ENCODE peak calls at places on chromosome 9, in six cellular contexts. Q is HepG2, Y is GM12878, X is K562, I is upper lobe of left lung, C is A549. H is an unnamed sample.

GRCh38 chr9:115883467-115884329 is 269.9 kb upstream of the PAPPA start:
- ATAC-seq in Y (peak), I (peak), Q (peak), C (peak), X (no peak), H (no peak)

GRCh38 chr9:112021742-112022141 is 125.1 kb downstream of the UGCG start:
- ATAC-seq in I (no peak), Q (peak), X (no peak), Y (peak), C (peak), H (no peak)

GRCh38 chr9:108416321-108416720 is 439.5 kb downstream of the ACTL7B start:
- ATAC-seq in X (no peak), C (no peak), Q (peak), I (no peak), Y (no peak), H (no peak)

GRCh38 chr9:33117816-33118215 is 41.3 kb upstream of the SMU1 start:
- ATAC-seq in I (peak), X (no peak), C (no peak), Y (no peak), Q (no peak), H (no peak)

GRCh38 chr9:127809562-127810377 is 7.1 kb downstream of the FPGS start:
- ATAC-seq in Q (no peak), X (peak), Y (peak), I (peak), C (peak), H (no peak)

GRCh38 chr9:123322771-123323481 is 33.1 kb upstream of the CRB2 start:
- ATAC-seq in C (no peak), I (no peak), Q (no peak), Y (peak), X (no peak), H (no peak)

GRCh38 chr9:2271426-2271825 is 256.3 kb downstream of the SMARCA2 start:
- ATAC-seq in C (peak), Y (peak), X (peak), I (peak), Q (no peak), H (no peak)

GRCh38 chr9:97768731-97769130 is 71.6 kb upstream of the XPA start:
- ATAC-seq in I (no peak), C (no peak), X (no peak), Y (no peak), Q (no peak), H (no peak)

GRCh38 chr9:109422641-109423040 is 75.5 kb downstream of the PTPN3 start:
- ATAC-seq in I (no peak), C (no peak), X (no peak), Y (peak), Q (no peak), H (no peak)

GRCh38 chr9:105205787-105206511 is 38.5 kb upstream of the SLC44A1 start:
- ATAC-seq in Q (no peak), C (peak), Y (no peak), I (peak), X (no peak), H (peak)

GRCh38 chr9:11356101-11356500 is 743.3 kb upstream of the PTPRD start:
- ATAC-seq in Q (no peak), Y (no peak), X (no peak), C (no peak), I (no peak), H (no peak)
- TF ChIP-seq EP300 in Q (no peak), Y (no peak), X (no peak), C (no peak), I (no peak), H (no peak)

DNA sequence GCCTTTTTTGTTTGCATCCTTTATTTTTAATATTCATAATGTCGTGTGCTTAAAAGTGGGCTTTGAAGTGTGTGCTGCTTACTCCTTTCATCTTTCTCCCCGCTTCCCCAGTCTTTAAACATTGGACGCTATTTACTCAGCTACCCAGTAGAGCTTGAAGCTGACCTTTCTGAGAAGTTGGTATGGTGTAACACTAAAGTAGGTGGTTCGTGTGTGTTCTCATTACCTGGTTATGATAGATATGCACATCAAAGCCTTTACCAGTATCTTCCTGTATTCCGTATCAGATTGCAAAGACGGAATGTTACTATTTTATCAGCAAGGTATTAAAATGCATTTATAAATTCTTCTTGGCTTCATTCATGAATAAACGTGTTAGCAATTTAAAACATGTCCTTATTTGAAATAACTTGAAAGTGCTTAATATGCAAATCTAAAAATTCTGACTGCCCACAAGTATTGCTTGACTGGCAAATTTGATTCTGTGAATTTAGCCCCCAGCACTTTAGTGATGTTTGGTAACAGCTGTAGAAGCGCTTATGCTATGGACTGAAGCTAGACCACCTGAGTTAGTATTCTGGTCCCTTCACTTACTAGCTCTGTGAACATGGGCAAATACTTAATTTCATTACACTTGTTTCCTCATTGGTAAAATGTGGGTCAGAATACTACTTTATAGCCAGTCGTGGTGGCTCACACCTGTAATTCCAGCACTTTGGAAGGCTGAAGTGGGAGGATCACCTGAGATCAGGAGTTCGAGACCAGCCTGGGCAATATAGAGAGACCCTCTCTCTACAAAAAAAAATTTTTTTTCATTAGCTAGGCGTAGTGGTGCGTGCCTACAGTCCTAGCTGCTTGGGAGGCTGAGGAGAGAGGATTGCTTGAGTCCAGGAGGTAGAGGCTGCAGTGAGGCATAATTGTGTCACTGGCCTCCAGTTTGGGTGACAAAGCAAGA is 1.7 kb downstream of the RRAGA start:
- ATAC-seq in C (no peak), X (peak), Q (peak), Y (no peak), I (no peak), H (no peak)
- H3K4me3 ChIP-seq in C (peak), X (peak), Q (peak), Y (peak), I (peak), H (peak)

GRCh38 chr9:125964702-125965225 is 217.6 kb downstream of the PBX3 start:
- ATAC-seq in Y (no peak), C (no peak), Q (no peak), I (no peak), X (no peak), H (no peak)

GRCh38 chr9:125965421-125965820 is 218.2 kb downstream of the PBX3 start:
- ATAC-seq in C (no peak), Y (no peak), X (no peak), Q (no peak), I (no peak), H (no peak)

GRCh38 chr9:125966456-125966855 is 219.3 kb downstream of the PBX3 start:
- ATAC-seq in I (no peak), Q (no peak), X (peak), C (no peak), Y (no peak), H (no peak)

GRCh38 chr9:125961037-125961436 is 213.9 kb downstream of the PBX3 start:
- ATAC-seq in I (peak), Y (no peak), C (no peak), Q (no peak), X (no peak), H (no peak)

DNA sequence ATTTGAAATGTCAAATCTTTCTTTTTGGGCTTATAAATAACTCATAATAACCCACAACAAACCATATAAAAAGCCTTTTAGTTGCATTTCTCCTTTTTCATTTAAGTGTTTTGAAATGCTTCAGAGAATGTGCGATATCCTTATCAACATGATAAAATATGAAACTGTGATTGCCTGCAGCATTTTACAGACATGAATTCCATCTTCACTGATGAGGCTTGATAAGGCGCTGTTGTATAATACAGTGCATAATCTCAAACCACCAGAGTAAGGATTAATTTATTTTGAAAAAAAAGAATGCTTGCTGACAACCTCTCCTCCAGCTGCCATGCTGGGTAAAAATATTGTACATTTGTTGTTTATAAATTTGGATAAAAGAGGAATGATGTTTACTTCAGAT is 216.8 kb downstream of the PBX3 start:
- ATAC-seq in Q (no peak), C (no peak), X (no peak), I (no peak), Y (no peak), H (no peak)
- TF ChIP-seq CTCF in Q (no peak), C (no peak), X (no peak), I (no peak), Y (no peak), H (no peak)

GRCh38 chr9:22060831-22061383 is 51.8 kb upstream of the CDKN2B start:
- ATAC-seq in X (no peak), Q (no peak), Y (no peak), C (no peak), I (peak), H (peak)
- TF ChIP-seq EP300 in X (no peak), Q (no peak), Y (no peak), C (no peak), I (no peak), H (no peak)

GRCh38 chr9:38026021-38026809 is 42.8 kb downstream of the SHB start:
- ATAC-seq in C (peak), I (peak), Q (peak), X (peak), Y (no peak), H (peak)
- H3K4me3 ChIP-seq in C (no peak), I (no peak), Q (no peak), X (no peak), Y (no peak), H (no peak)

H was measured in gastroesophageal sphincter.